ENCODE peak calls at places on chromosomes 7 and 10, in seven cellular contexts. U is IMR-90, F is heart left ventricle, X is K562, C is T-helper 2 cell, V is SJSA1, Z is dermis blood vessel endothelial cell. G is an unnamed sample.

GRCh38 chr7:137933270-137934017 is 68.4 kb downstream of the CREB3L2 start:
- DNase-seq in C (no peak), X (peak), V (peak), Z (peak), U (peak), F (peak), G (peak)

GRCh38 chr10:20040012-20040411 is 223.8 kb downstream of the PLXDC2 start:
- DNase-seq in V (no peak), F (no peak), X (no peak), U (no peak), Z (no peak), C (no peak), G (no peak)

GRCh38 chr7:24924375-24924774 is 55.6 kb downstream of the OSBPL3 start:
- DNase-seq in V (no peak), C (no peak), X (peak), U (no peak), Z (no peak), F (no peak), G (no peak)

GRCh38 chr10:77943086-77943901 is 16.7 kb upstream of the DLG5 start:
- DNase-seq in U (peak), C (no peak), Z (peak), V (peak), X (no peak), F (no peak), G (peak)

GRCh38 chr7:40024048-40024447 is 74.0 kb downstream of the CDK13 start:
- DNase-seq in F (no peak), C (no peak), V (no peak), X (no peak), U (no peak), Z (no peak), G (no peak)

GRCh38 chr10:34757933-34758332 is 57.2 kb downstream of the PARD3 start:
- DNase-seq in V (no peak), Z (no peak), X (no peak), U (no peak), C (no peak), F (no peak), G (no peak)

GRCh38 chr7:15489383-15489782 is 72.4 kb downstream of the AGMO start:
- DNase-seq in X (peak), F (no peak), U (no peak), C (no peak), Z (peak), V (no peak), G (no peak)

GRCh38 chr7:16114071-16114470 is 307.3 kb downstream of the CRPPA start:
- DNase-seq in X (no peak), U (no peak), V (no peak), C (no peak), Z (no peak), F (no peak), G (no peak)

GRCh38 chr10:5442056-5442989 is 30.0 kb downstream of the NET1 start:
- DNase-seq in V (no peak), Z (peak), X (peak), U (peak), C (no peak), F (no peak), G (peak)

GRCh38 chr7:92200791-92201190 is 21.8 kb upstream of the LRRD1 start:
- DNase-seq in U (no peak), F (no peak), X (no peak), V (no peak), C (no peak), Z (no peak), G (no peak)

GRCh38 chr10:94677691-94678090 is 5.8 kb upstream of the CYP2C18 start:
- DNase-seq in X (peak), Z (no peak), F (no peak), C (no peak), V (no peak), U (no peak), G (peak)

GRCh38 chr7:26520483-26520882 is 228.8 kb downstream of the SNX10 start:
- DNase-seq in F (no peak), U (no peak), X (no peak), C (no peak), V (no peak), Z (no peak), G (no peak)